ENCODE peak calls at places on chromosomes 16 and 17, in eight cellular contexts. E is iris pigment epithelial cell; L is head of caudate nucleus; W is NCI-H526; T is heart right ventricle; I is stimulated activated CD4-positive, alpha-beta T cell treated with anti-CD3 and anti-CD28 coated beads, Interleukin-1b, Interleukin-23, amount 100 ng/mL, for 1 hour; R is HS-5; V is astrocyte. F is an unnamed sample.

GRCh38 chr16:12907670-12908233 is 6.4 kb downstream of the SHISA9 start:
- DNase-seq in E (peak), L (peak), W (no peak), T (no peak), I (no peak), R (no peak), V (no peak), F (no peak)

GRCh38 chr16:83215417-83216001 is 588.7 kb downstream of the CDH13 start:
- DNase-seq in E (peak), L (no peak), W (no peak), T (no peak), I (peak), R (no peak), V (no peak), F (peak)

GRCh38 chr17:82376042-82376730 is 4.6 kb downstream of the UTS2R start:
- DNase-seq in E (no peak), L (no peak), W (no peak), T (no peak), I (no peak), R (no peak), V (no peak), F (peak)

GRCh38 chr16:67767953-67768352 is 38.4 kb downstream of the RANBP10 start:
- DNase-seq in E (peak), L (no peak), W (no peak), T (no peak), I (no peak), R (peak), V (peak), F (no peak)

GRCh38 chr16:12494716-12495115 is 309.0 kb downstream of the CPPED1 start:
- DNase-seq in E (no peak), L (no peak), W (no peak), T (no peak), I (no peak), R (no peak), V (no peak), F (peak)

GRCh38 chr16:87119748-87120147 is 197.4 kb downstream of the C16orf95 start:
- DNase-seq in E (no peak), L (no peak), W (no peak), T (no peak), I (no peak), R (no peak), V (no peak), F (no peak)

GRCh38 chr17:77204531-77204930 is 63.8 kb downstream of the SEC14L1 start:
- DNase-seq in E (no peak), L (no peak), W (no peak), T (no peak), I (no peak), R (no peak), V (no peak), F (no peak)

GRCh38 chr17:8062807-8063483 is 24.1 kb downstream of the ALOX15B start:
- DNase-seq in E (peak), L (no peak), W (no peak), T (no peak), I (no peak), R (no peak), V (no peak), F (peak)

GRCh38 chr16:10876799-10877341 is at the start of gene CIITA:
- DNase-seq in E (peak), L (peak), W (peak), T (peak), I (no peak), R (peak), V (peak), F (peak)

GRCh38 chr16:668519-669171 is 713 bp downstream of the RHOT2 start:
- DNase-seq in E (peak), L (no peak), W (no peak), T (no peak), I (no peak), R (no peak), V (no peak), F (no peak)

GRCh38 chr17:47757416-47757815 is 24.4 kb downstream of the TBX21 start:
- DNase-seq in E (no peak), L (no peak), W (no peak), T (no peak), I (no peak), R (no peak), V (no peak), F (no peak)

GRCh38 chr16:85761866-85762265 is 11.0 kb upstream of the C16orf74 start:
- DNase-seq in E (no peak), L (no peak), W (no peak), T (no peak), I (no peak), R (no peak), V (no peak), F (no peak)

GRCh38 chr17:45086865-45087495 is 25.9 kb downstream of the NMT1 start:
- DNase-seq in E (no peak), L (no peak), W (no peak), T (no peak), I (no peak), R (no peak), V (no peak), F (no peak)

GRCh38 chr16:71883193-71883848 is 661 bp downstream of the ZNF821 start:
- DNase-seq in E (no peak), L (peak), W (no peak), T (peak), I (peak), R (no peak), V (no peak), F (peak)

GRCh38 chr17:28878981-28879380 is 18.6 kb downstream of the FLOT2 start:
- DNase-seq in E (peak), L (no peak), W (peak), T (no peak), I (no peak), R (no peak), V (peak), F (no peak)

GRCh38 chr16:69448470-69449193 is 24.2 kb downstream of the CYB5B start:
- DNase-seq in E (peak), L (no peak), W (no peak), T (no peak), I (no peak), R (no peak), V (peak), F (no peak)

GRCh38 chr16:4938683-4939030 is 1.7 kb upstream of the PPL start:
- DNase-seq in E (no peak), L (no peak), W (no peak), T (no peak), I (no peak), R (no peak), V (no peak), F (no peak)

GRCh38 chr16:1781758-1782407 is 488 bp downstream of the SPSB3 start:
- DNase-seq in E (peak), L (no peak), W (no peak), T (no peak), I (no peak), R (no peak), V (no peak), F (peak)

GRCh38 chr17:40901981-40902862 is 17.2 kb upstream of the KRT20 start:
- DNase-seq in E (peak), L (no peak), W (no peak), T (no peak), I (no peak), R (no peak), V (no peak), F (no peak)

GRCh38 chr17:66747561-66748275 is 87.2 kb upstream of the CACNG5 start:
- DNase-seq in E (peak), L (no peak), W (no peak), T (no peak), I (no peak), R (peak), V (peak), F (no peak)

GRCh38 chr17:43338886-43339516 is 59.8 kb upstream of the ARL4D start:
- DNase-seq in E (peak), L (peak), W (peak), T (peak), I (peak), R (no peak), V (no peak), F (peak)

GRCh38 chr17:19287651-19288050 is 50.5 kb downstream of the EPN2 start:
- DNase-seq in E (no peak), L (no peak), W (no peak), T (no peak), I (no peak), R (no peak), V (no peak), F (no peak)

GRCh38 chr16:15829460-15829859 is 27.4 kb downstream of the MYH11 start:
- DNase-seq in E (no peak), L (peak), W (no peak), T (peak), I (no peak), R (no peak), V (peak), F (peak)

GRCh38 chr17:28008526-28008925 is 34.0 kb upstream of the NLK start:
- DNase-seq in E (peak), L (no peak), W (no peak), T (peak), I (no peak), R (peak), V (peak), F (no peak)

GRCh38 chr16:11167581-11167980 is 88.4 kb downstream of the SOCS1 start:
- DNase-seq in E (no peak), L (no peak), W (no peak), T (no peak), I (no peak), R (no peak), V (no peak), F (peak)

GRCh38 chr17:62093188-62094155 is 28.4 kb upstream of the MED13 start:
- DNase-seq in E (peak), L (no peak), W (no peak), T (no peak), I (no peak), R (peak), V (peak), F (no peak)

GRCh38 chr17:44220211-44221071 is 966 bp upstream of the UBTF start:
- DNase-seq in E (peak), L (peak), W (peak), T (peak), I (peak), R (no peak), V (no peak), F (peak)

GRCh38 chr16:57038151-57038550 is 48.8 kb downstream of the NLRC5 start:
- DNase-seq in E (peak), L (no peak), W (no peak), T (no peak), I (no peak), R (peak), V (peak), F (no peak)

GRCh38 chr17:39950871-39951348 is 11.9 kb upstream of the GSDMA start:
- DNase-seq in E (no peak), L (no peak), W (no peak), T (peak), I (no peak), R (no peak), V (no peak), F (peak)